ENCODE peak calls at places on chromosomes 7 and 10, in seven cellular contexts. One of them, this sample, is unnamed.

GRCh38 chr10:4372601-4373000 is 453.4 kb upstream of the AKR1E2 start:
- DNase-seq in BJ: peak
- DNase-seq in adrenal gland: no peak
- DNase-seq in A549: no peak
- DNase-seq in KBM-7: peak
- DNase-seq in NCI-H1417: no peak
- DNase-seq in fibroblast of lung: peak
- DNase-seq in this sample: no peak

GRCh38 chr10:43006490-43006889 is 70.4 kb upstream of the RET start:
- DNase-seq in BJ: no peak
- DNase-seq in adrenal gland: no peak
- DNase-seq in KBM-7: no peak
- DNase-seq in NCI-H1417: no peak
- DNase-seq in A549: no peak
- DNase-seq in fibroblast of lung: no peak
- DNase-seq in this sample: no peak

GRCh38 chr10:132204078-132204780 is 17.5 kb downstream of the DPYSL4 start:
- DNase-seq in BJ: no peak
- DNase-seq in fibroblast of lung: no peak
- DNase-seq in KBM-7: no peak
- DNase-seq in NCI-H1417: no peak
- DNase-seq in adrenal gland: no peak
- DNase-seq in A549: no peak
- DNase-seq in this sample: no peak

GRCh38 chr10:95229724-95230627 is 35.9 kb downstream of the ACSM6 start:
- DNase-seq in adrenal gland: peak
- DNase-seq in KBM-7: no peak
- DNase-seq in A549: peak
- DNase-seq in BJ: peak
- DNase-seq in fibroblast of lung: peak
- DNase-seq in NCI-H1417: no peak
- DNase-seq in this sample: no peak

GRCh38 chr10:72761498-72761897 is 69.6 kb downstream of the MCU start:
- DNase-seq in fibroblast of lung: no peak
- DNase-seq in A549: no peak
- DNase-seq in NCI-H1417: no peak
- DNase-seq in KBM-7: no peak
- DNase-seq in adrenal gland: no peak
- DNase-seq in BJ: no peak
- DNase-seq in this sample: no peak

GRCh38 chr10:74011762-74012161 is 13.8 kb downstream of the VCL start:
- DNase-seq in A549: peak
- DNase-seq in fibroblast of lung: peak
- DNase-seq in KBM-7: peak
- DNase-seq in adrenal gland: peak
- DNase-seq in BJ: no peak
- DNase-seq in NCI-H1417: peak
- DNase-seq in this sample: no peak

GRCh38 chr7:29017666-29018065 is 59.5 kb upstream of the TRIL start:
- DNase-seq in adrenal gland: no peak
- DNase-seq in KBM-7: no peak
- DNase-seq in NCI-H1417: peak
- DNase-seq in BJ: no peak
- DNase-seq in fibroblast of lung: peak
- DNase-seq in A549: no peak
- DNase-seq in this sample: no peak

GRCh38 chr7:77958436-77958835 is 159.9 kb downstream of the PHTF2 start:
- DNase-seq in NCI-H1417: peak
- DNase-seq in A549: no peak
- DNase-seq in fibroblast of lung: no peak
- DNase-seq in adrenal gland: no peak
- DNase-seq in BJ: no peak
- DNase-seq in KBM-7: no peak
- DNase-seq in this sample: no peak

GRCh38 chr10:125375210-125375609 is 214.8 kb upstream of the CTBP2 start:
- DNase-seq in BJ: no peak
- DNase-seq in adrenal gland: no peak
- DNase-seq in NCI-H1417: no peak
- DNase-seq in A549: peak
- DNase-seq in KBM-7: peak
- DNase-seq in fibroblast of lung: peak
- DNase-seq in this sample: no peak

GRCh38 chr7:134690016-134690415 is 43.4 kb downstream of the BPGM start:
- DNase-seq in KBM-7: no peak
- DNase-seq in A549: peak
- DNase-seq in fibroblast of lung: peak
- DNase-seq in NCI-H1417: no peak
- DNase-seq in BJ: no peak
- DNase-seq in adrenal gland: no peak
- DNase-seq in this sample: no peak

GRCh38 chr7:107652642-107653041 is 8.0 kb upstream of the SLC26A4 start:
- DNase-seq in adrenal gland: no peak
- DNase-seq in fibroblast of lung: no peak
- DNase-seq in KBM-7: no peak
- DNase-seq in BJ: no peak
- DNase-seq in NCI-H1417: no peak
- DNase-seq in A549: no peak
- DNase-seq in this sample: no peak

GRCh38 chr7:71518880-71519279 is 386.9 kb downstream of the GALNT17 start:
- DNase-seq in NCI-H1417: no peak
- DNase-seq in A549: no peak
- DNase-seq in fibroblast of lung: no peak
- DNase-seq in BJ: no peak
- DNase-seq in adrenal gland: no peak
- DNase-seq in KBM-7: no peak
- DNase-seq in this sample: no peak

GRCh38 chr10:9922123-9922685 is 1095.5 kb upstream of the CELF2 start:
- DNase-seq in fibroblast of lung: peak
- DNase-seq in A549: no peak
- DNase-seq in adrenal gland: no peak
- DNase-seq in BJ: no peak
- DNase-seq in NCI-H1417: no peak
- DNase-seq in KBM-7: no peak
- DNase-seq in this sample: no peak

GRCh38 chr10:72306215-72306760 is 32.6 kb downstream of the DDIT4 start:
- DNase-seq in A549: no peak
- DNase-seq in KBM-7: no peak
- DNase-seq in BJ: no peak
- DNase-seq in NCI-H1417: no peak
- DNase-seq in fibroblast of lung: no peak
- DNase-seq in adrenal gland: no peak
- DNase-seq in this sample: no peak

GRCh38 chr7:81327873-81328272 is 409.0 kb upstream of the SEMA3C start:
- DNase-seq in NCI-H1417: no peak
- DNase-seq in BJ: peak
- DNase-seq in fibroblast of lung: peak
- DNase-seq in KBM-7: no peak
- DNase-seq in A549: no peak
- DNase-seq in adrenal gland: no peak
- DNase-seq in this sample: no peak

GRCh38 chr10:132158810-132159209 is 27.9 kb upstream of the DPYSL4 start:
- DNase-seq in A549: peak
- DNase-seq in fibroblast of lung: no peak
- DNase-seq in adrenal gland: no peak
- DNase-seq in NCI-H1417: no peak
- DNase-seq in BJ: no peak
- DNase-seq in KBM-7: no peak
- DNase-seq in this sample: peak

GRCh38 chr7:157021071-157021891 is 10.8 kb upstream of the MNX1 start:
- DNase-seq in NCI-H1417: no peak
- DNase-seq in BJ: no peak
- DNase-seq in A549: no peak
- DNase-seq in KBM-7: no peak
- DNase-seq in adrenal gland: no peak
- DNase-seq in fibroblast of lung: no peak
- DNase-seq in this sample: no peak

GRCh38 chr7:44979481-44980392 is 922 bp upstream of the MYO1G start:
- DNase-seq in A549: peak
- DNase-seq in fibroblast of lung: peak
- DNase-seq in adrenal gland: peak
- DNase-seq in KBM-7: no peak
- DNase-seq in NCI-H1417: no peak
- DNase-seq in BJ: no peak
- DNase-seq in this sample: no peak

GRCh38 chr10:48446785-48447184 is 140.3 kb downstream of the MAPK8 start:
- DNase-seq in KBM-7: no peak
- DNase-seq in NCI-H1417: no peak
- DNase-seq in A549: no peak
- DNase-seq in fibroblast of lung: no peak
- DNase-seq in BJ: no peak
- DNase-seq in adrenal gland: no peak
- DNase-seq in this sample: no peak

GRCh38 chr10:92208736-92209135 is 82.1 kb downstream of the CPEB3 start:
- DNase-seq in adrenal gland: no peak
- DNase-seq in A549: no peak
- DNase-seq in KBM-7: no peak
- DNase-seq in fibroblast of lung: peak
- DNase-seq in BJ: no peak
- DNase-seq in NCI-H1417: no peak
- DNase-seq in this sample: no peak

GRCh38 chr10:129320340-129320739 is 146.7 kb upstream of the MGMT start:
- DNase-seq in adrenal gland: no peak
- DNase-seq in A549: no peak
- DNase-seq in NCI-H1417: no peak
- DNase-seq in fibroblast of lung: no peak
- DNase-seq in BJ: no peak
- DNase-seq in KBM-7: no peak
- DNase-seq in this sample: no peak

GRCh38 chr10:72685264-72685921 is 6.5 kb upstream of the MCU start:
- DNase-seq in KBM-7: no peak
- DNase-seq in BJ: no peak
- DNase-seq in A549: no peak
- DNase-seq in adrenal gland: no peak
- DNase-seq in fibroblast of lung: no peak
- DNase-seq in NCI-H1417: no peak
- DNase-seq in this sample: no peak

GRCh38 chr7:101869026-101869900 is 51.8 kb downstream of the CUX1 start:
- DNase-seq in fibroblast of lung: no peak
- DNase-seq in BJ: no peak
- DNase-seq in NCI-H1417: no peak
- DNase-seq in adrenal gland: no peak
- DNase-seq in A549: no peak
- DNase-seq in KBM-7: no peak
- DNase-seq in this sample: no peak

GRCh38 chr7:45919231-45919825 is 1.7 kb downstream of the IGFBP3 start:
- DNase-seq in fibroblast of lung: no peak
- DNase-seq in KBM-7: no peak
- DNase-seq in adrenal gland: no peak
- DNase-seq in NCI-H1417: no peak
- DNase-seq in A549: no peak
- DNase-seq in BJ: no peak
- DNase-seq in this sample: no peak

GRCh38 chr7:93985101-93985500 is 19.1 kb downstream of the BET1 start:
- DNase-seq in KBM-7: no peak
- DNase-seq in fibroblast of lung: no peak
- DNase-seq in BJ: no peak
- DNase-seq in adrenal gland: no peak
- DNase-seq in NCI-H1417: no peak
- DNase-seq in A549: no peak
- DNase-seq in this sample: no peak

GRCh38 chr10:29443745-29444523 is 155.1 kb downstream of the LYZL1 start:
- DNase-seq in NCI-H1417: no peak
- DNase-seq in KBM-7: peak
- DNase-seq in adrenal gland: no peak
- DNase-seq in fibroblast of lung: peak
- DNase-seq in A549: peak
- DNase-seq in BJ: no peak
- DNase-seq in this sample: no peak

GRCh38 chr10:23918839-23919238 is 290.1 kb upstream of the KIAA1217 start:
- DNase-seq in NCI-H1417: no peak
- DNase-seq in A549: no peak
- DNase-seq in fibroblast of lung: peak
- DNase-seq in adrenal gland: no peak
- DNase-seq in KBM-7: no peak
- DNase-seq in BJ: no peak
- DNase-seq in this sample: no peak

GRCh38 chr10:76000550-76000949 is 569.1 kb downstream of the LRMDA start:
- DNase-seq in NCI-H1417: no peak
- DNase-seq in KBM-7: no peak
- DNase-seq in fibroblast of lung: no peak
- DNase-seq in BJ: no peak
- DNase-seq in A549: no peak
- DNase-seq in adrenal gland: no peak
- DNase-seq in this sample: no peak

GRCh38 chr7:30556854-30557644 is 37.6 kb upstream of the GARS1 start:
- DNase-seq in fibroblast of lung: peak
- DNase-seq in A549: no peak
- DNase-seq in BJ: no peak
- DNase-seq in NCI-H1417: no peak
- DNase-seq in adrenal gland: no peak
- DNase-seq in KBM-7: no peak
- DNase-seq in this sample: no peak

GRCh38 chr10:57579926-57580325 is 687.8 kb downstream of the IPMK start:
- DNase-seq in A549: peak
- DNase-seq in BJ: no peak
- DNase-seq in adrenal gland: no peak
- DNase-seq in KBM-7: peak
- DNase-seq in NCI-H1417: no peak
- DNase-seq in fibroblast of lung: peak
- DNase-seq in this sample: no peak